ENCODE peak calls at places on chromosomes 6 and 20, in five cellular contexts. W is H1, Y is heart left ventricle, E is HepG2, F is suprapubic skin. J is an unnamed sample.

GRCh38 chr6:157116420-157116819 is 206.9 kb downstream of the TMEM242 start:
- DNase-seq in E (no peak), F (no peak), W (no peak), Y (no peak), J (no peak)

GRCh38 chr6:158627168-158627939 is 17.2 kb downstream of the DYNLT1 start:
- DNase-seq in W (no peak), Y (no peak), E (no peak), F (no peak), J (no peak)

GRCh38 chr6:24497254-24497989 is 2.7 kb downstream of the ALDH5A1 start:
- DNase-seq in E (no peak), F (no peak), W (no peak), Y (no peak), J (no peak)

GRCh38 chr6:53945765-53946407 is 151.1 kb downstream of the LRRC1 start:
- DNase-seq in W (no peak), Y (no peak), E (no peak), F (no peak), J (no peak)

GRCh38 chr6:10395171-10395945 is 19.5 kb downstream of the TFAP2A start:
- DNase-seq in W (no peak), F (no peak), E (no peak), Y (no peak), J (no peak)

GRCh38 chr6:154410619-154411044 is 54.0 kb upstream of the IPCEF1 start:
- DNase-seq in E (peak), W (no peak), Y (peak), F (no peak), J (no peak)

GRCh38 chr6:101779051-101779844 is 385.7 kb downstream of the GRIK2 start:
- DNase-seq in F (no peak), W (no peak), Y (no peak), E (no peak), J (no peak)

GRCh38 chr6:35080821-35081425 is 60.2 kb downstream of the TCP11 start:
- DNase-seq in W (no peak), E (no peak), Y (no peak), F (peak), J (no peak)

GRCh38 chr20:11329271-11329670 is 588.4 kb upstream of the BTBD3 start:
- DNase-seq in F (no peak), E (no peak), W (no peak), Y (no peak), J (no peak)

GRCh38 chr6:133610974-133611373 is 277.9 kb upstream of the TCF21 start:
- DNase-seq in E (no peak), F (no peak), Y (no peak), W (no peak), J (no peak)

GRCh38 chr6:34568341-34568680 is 12.2 kb upstream of the SPDEF start:
- DNase-seq in Y (no peak), F (no peak), W (no peak), E (no peak), J (no peak)

GRCh38 chr6:131980791-131981623 is 29.8 kb upstream of the CCN2 start:
- DNase-seq in F (no peak), E (peak), W (no peak), Y (no peak), J (no peak)

GRCh38 chr20:62876826-62877728 is 15.5 kb upstream of the TCFL5 start:
- DNase-seq in E (no peak), F (peak), Y (peak), W (no peak), J (no peak)

GRCh38 chr6:34486106-34486740 is 20.3 kb downstream of the PACSIN1 start:
- DNase-seq in W (no peak), F (no peak), E (no peak), Y (no peak), J (no peak)

GRCh38 chr20:19815553-19815991 is 57.5 kb downstream of the RIN2 start:
- DNase-seq in W (no peak), F (no peak), Y (peak), E (peak), J (no peak)

GRCh38 chr6:142802124-142802523 is 142.9 kb downstream of the HIVEP2 start:
- DNase-seq in E (peak), Y (no peak), W (no peak), F (no peak), J (no peak)

DNA sequence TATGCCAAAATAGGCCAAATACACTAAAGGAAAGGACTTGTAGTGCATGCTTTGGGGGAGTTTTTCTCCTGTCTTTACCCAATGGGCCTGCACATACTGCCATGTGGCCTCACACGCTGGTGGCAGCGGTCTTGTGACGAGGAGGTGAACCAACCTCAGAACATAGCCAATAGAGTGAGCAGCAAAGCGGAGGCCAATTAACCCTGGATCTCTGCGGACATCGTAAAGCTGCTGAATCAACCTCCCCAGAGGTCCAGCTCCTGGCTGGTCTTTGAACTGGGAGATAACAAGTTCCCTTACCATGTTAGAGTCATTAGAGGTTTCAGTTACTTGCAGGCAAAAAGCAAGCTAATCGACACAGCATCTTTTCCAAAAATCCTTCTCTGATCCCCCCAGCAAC is 280.1 kb downstream of the PREX1 start:
- DNase-seq in F (no peak), Y (no peak), W (no peak), E (no peak), J (no peak)
- TF ChIP-seq CTCF in F (no peak), Y (no peak), W (no peak), E (no peak), J (no peak)

GRCh38 chr6:151434369-151434768 is 17.6 kb downstream of the RMND1 start:
- DNase-seq in Y (no peak), E (no peak), F (no peak), W (no peak), J (no peak)

GRCh38 chr6:151437401-151437800 is 14.5 kb downstream of the RMND1 start:
- DNase-seq in F (no peak), E (no peak), W (no peak), Y (no peak), J (no peak)

GRCh38 chr6:151436300-151436699 is 15.6 kb downstream of the RMND1 start:
- DNase-seq in E (no peak), F (no peak), W (no peak), Y (no peak), J (no peak)

GRCh38 chr6:151440498-151440897 is 11.4 kb downstream of the RMND1 start:
- DNase-seq in E (no peak), W (no peak), F (no peak), Y (no peak), J (no peak)

GRCh38 chr6:151436814-151437213 is 15.1 kb downstream of the RMND1 start:
- DNase-seq in F (no peak), E (peak), Y (no peak), W (no peak), J (no peak)
- H3K27ac ChIP-seq in F (no peak), E (peak), Y (peak), W (no peak), J (no peak)

DNA sequence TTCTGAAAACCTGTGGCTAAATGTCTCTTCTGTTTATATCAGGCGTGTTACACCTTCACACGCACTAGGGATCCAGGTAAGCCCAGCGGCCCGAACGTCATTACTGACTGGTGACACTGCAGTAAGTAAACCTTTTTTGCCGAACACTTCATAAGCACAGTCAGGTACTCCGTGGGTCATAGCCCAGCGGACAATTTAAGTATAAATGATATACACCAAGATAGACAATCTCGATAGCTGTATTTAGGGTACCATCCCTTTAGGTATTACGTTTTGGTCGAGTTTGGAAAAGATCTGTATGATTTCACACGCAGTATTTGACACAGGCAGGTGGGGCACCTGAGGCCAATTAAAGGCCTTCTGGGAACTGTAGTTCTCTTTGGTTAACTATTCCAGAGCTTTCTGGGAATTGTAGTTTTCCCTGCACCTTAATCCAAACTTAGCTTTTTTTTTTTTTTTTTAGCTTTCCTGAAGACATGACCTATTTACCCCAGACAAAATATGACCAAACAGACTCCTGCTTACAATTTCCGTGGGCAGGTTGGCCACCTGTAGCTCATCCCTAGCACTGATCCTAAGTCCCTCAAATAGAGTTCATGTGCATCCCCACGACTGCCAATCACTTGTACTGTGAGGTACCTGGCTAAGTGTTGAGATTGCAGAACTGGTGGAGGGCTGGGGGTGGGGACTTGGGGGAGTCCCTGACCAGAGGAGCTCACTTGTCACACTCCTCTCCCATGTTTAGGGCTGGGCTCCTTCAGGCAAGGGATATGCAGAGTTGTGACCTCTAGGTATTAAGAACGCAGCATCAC is 908 bp upstream of the EHMT2 start:
- DNase-seq in Y (no peak), E (peak), F (no peak), W (no peak), J (no peak)
- TF ChIP-seq POLR2A in Y (no peak), E (peak), F (no peak), W (no peak), J (no peak)

GRCh38 chr6:111871725-111872520 is 1.3 kb downstream of the FYN start:
- DNase-seq in W (no peak), F (no peak), E (peak), Y (peak), J (no peak)

GRCh38 chr6:111871207-111871606 is 2.0 kb downstream of the FYN start:
- DNase-seq in Y (no peak), E (no peak), W (no peak), F (no peak), J (no peak)

GRCh38 chr6:111872521-111873177 is 603 bp downstream of the FYN start:
- DNase-seq in W (no peak), Y (peak), F (peak), E (no peak), J (no peak)

GRCh38 chr6:111874030-111874425 is 776 bp upstream of the FYN start:
- DNase-seq in F (no peak), Y (peak), W (no peak), E (no peak), J (no peak)

DNA sequence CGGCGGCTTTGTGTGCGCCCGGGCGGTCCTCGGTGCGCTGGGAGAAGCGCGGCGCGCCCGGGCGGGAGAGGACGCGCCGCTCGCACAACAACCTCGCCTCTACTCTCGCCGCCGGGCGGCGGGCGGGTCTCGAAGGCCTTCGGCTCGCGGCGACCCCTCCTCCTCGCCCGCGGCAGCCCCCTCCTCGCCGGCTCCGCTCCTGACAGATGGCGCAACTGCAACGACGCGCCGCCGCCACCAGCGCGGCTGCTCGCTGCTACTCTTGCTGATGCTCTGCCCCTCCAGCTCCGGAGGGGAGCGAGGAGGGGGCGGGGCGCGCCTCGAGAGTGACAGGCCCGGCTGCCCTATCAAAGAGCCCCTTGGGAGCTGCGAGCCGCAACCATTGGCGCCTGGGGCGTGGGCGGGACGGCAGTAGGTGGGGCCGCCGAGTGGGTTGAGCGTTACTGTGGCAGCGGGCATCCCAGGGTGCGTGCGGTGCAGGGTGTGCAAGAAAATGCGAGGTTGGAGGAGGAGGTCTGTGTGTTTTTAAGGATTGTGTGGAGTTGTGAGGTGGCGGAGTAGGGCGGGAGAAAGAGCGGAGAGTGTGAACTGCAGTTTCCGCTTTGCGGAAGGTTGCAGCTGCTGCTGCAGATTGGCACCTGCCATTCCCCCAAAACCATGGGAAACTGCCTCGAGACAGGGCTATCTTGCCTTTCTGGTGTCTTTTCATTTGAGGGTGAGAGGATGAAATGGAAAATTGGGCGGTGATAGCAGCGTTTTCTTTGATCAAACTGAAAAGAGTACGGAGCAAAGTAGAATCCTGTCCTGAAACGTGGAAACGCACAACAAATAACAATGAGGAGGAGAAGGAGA is at the start of gene FYN:
- DNase-seq in E (peak), F (peak), W (peak), Y (peak), J (peak)
- TF ChIP-seq CTCF in E (peak), F (peak), W (peak), Y (peak), J (peak)